ENCODE peak calls at places on chromosomes 2 and 18, in eight cellular contexts. R, C, N, E, T, L, G and J are unnamed samples.

GRCh38 chr2:102735431-102736130 is 26.2 kb upstream of the TMEM182 start:
- DNase-seq in R (no peak), C (peak; percentile 21), N (no peak), E (no peak), T (no peak), L (no peak), G (no peak), J (peak; percentile 55)

GRCh38 chr2:152354909-152355308 is 19.9 kb downstream of the FMNL2 start:
- DNase-seq in R (no peak), C (no peak), N (no peak), E (no peak), T (no peak), L (no peak), G (no peak), J (no peak)

GRCh38 chr2:148955798-148956197 is 80.8 kb downstream of the KIF5C start:
- DNase-seq in R (no peak), C (no peak), N (no peak), E (no peak), T (no peak), L (no peak), G (no peak), J (no peak)

GRCh38 chr2:160680294-160680693 is 186.7 kb upstream of the RBMS1 start:
- DNase-seq in R (no peak), C (no peak), N (no peak), E (no peak), T (no peak), L (no peak), G (no peak), J (no peak)

GRCh38 chr18:49612515-49613033 is 50.7 kb downstream of the LIPG start:
- DNase-seq in R (no peak), C (no peak), N (no peak), E (no peak), T (no peak), L (no peak), G (peak; percentile 42), J (no peak)

GRCh38 chr2:235573331-235574221 is 79.7 kb downstream of the AGAP1 start:
- DNase-seq in R (no peak), C (peak; percentile 10), N (no peak), E (no peak), T (peak; percentile 26), L (no peak), G (no peak), J (no peak)

GRCh38 chr2:30358822-30359221 is 88.2 kb upstream of the LCLAT1 start:
- DNase-seq in R (no peak), C (peak; percentile 56), N (peak; percentile 98), E (no peak), T (no peak), L (no peak), G (no peak), J (peak; percentile 9)

GRCh38 chr2:62181836-62182235 is 14.1 kb upstream of the B3GNT2 start:
- DNase-seq in R (no peak), C (no peak), N (no peak), E (peak; percentile 7), T (no peak), L (no peak), G (no peak), J (no peak)

GRCh38 chr2:3356799-3357198 is 20.8 kb downstream of the EIPR1 start:
- DNase-seq in R (no peak), C (no peak), N (no peak), E (no peak), T (no peak), L (no peak), G (no peak), J (no peak)

GRCh38 chr2:111216811-111217652 is 96.3 kb downstream of the BCL2L11 start:
- DNase-seq in R (no peak), C (no peak), N (no peak), E (no peak), T (no peak), L (no peak), G (no peak), J (no peak)

GRCh38 chr2:70946832-70947442 is 11.2 kb downstream of the ATP6V1B1 start:
- DNase-seq in R (no peak), C (peak; percentile 70), N (peak; percentile 71), E (no peak), T (peak; percentile 77), L (no peak), G (peak; percentile 65), J (peak; percentile 73)

GRCh38 chr2:12265646-12266045 is 451.1 kb upstream of the TRIB2 start:
- DNase-seq in R (no peak), C (no peak), N (no peak), E (no peak), T (no peak), L (no peak), G (no peak), J (no peak)

GRCh38 chr2:217142649-217143266 is 282.9 kb upstream of the TNP1 start:
- DNase-seq in R (no peak), C (peak; percentile 69), N (peak; percentile 13), E (no peak), T (no peak), L (no peak), G (peak; percentile 40), J (no peak)

GRCh38 chr18:50573679-50574078 is 13.8 kb downstream of the MAPK4 start:
- DNase-seq in R (no peak), C (no peak), N (no peak), E (no peak), T (no peak), L (no peak), G (no peak), J (no peak)

GRCh38 chr2:73925853-73926492 is 707 bp upstream of the DGUOK start:
- DNase-seq in R (no peak), C (no peak), N (no peak), E (no peak), T (no peak), L (no peak), G (no peak), J (no peak)

GRCh38 chr2:83594261-83594660 is 864.8 kb downstream of the SUCLG1 start:
- DNase-seq in R (no peak), C (no peak), N (no peak), E (no peak), T (no peak), L (no peak), G (no peak), J (no peak)

GRCh38 chr2:59032469-59032868 is 791.3 kb upstream of the FANCL start:
- DNase-seq in R (no peak), C (no peak), N (peak; percentile 87), E (no peak), T (no peak), L (no peak), G (no peak), J (no peak)

GRCh38 chr2:174764281-174765063 is at the start of gene CHRNA1:
- DNase-seq in R (no peak), C (no peak), N (peak; percentile 82), E (no peak), T (no peak), L (no peak), G (no peak), J (no peak)

GRCh38 chr2:46258937-46259781 is 38.0 kb upstream of the EPAS1 start:
- DNase-seq in R (no peak), C (no peak), N (no peak), E (no peak), T (no peak), L (no peak), G (no peak), J (no peak)

GRCh38 chr18:74921057-74921820 is 287.7 kb downstream of the PTGR3 start:
- DNase-seq in R (no peak), C (no peak), N (no peak), E (no peak), T (no peak), L (no peak), G (peak; percentile 62), J (no peak)

GRCh38 chr2:36404312-36404711 is 48.7 kb downstream of the CRIM1 start:
- DNase-seq in R (no peak), C (no peak), N (no peak), E (no peak), T (no peak), L (no peak), G (no peak), J (no peak)

GRCh38 chr2:45283764-45284620 is 274.7 kb upstream of the SIX2 start:
- DNase-seq in R (no peak), C (no peak), N (no peak), E (no peak), T (no peak), L (no peak), G (no peak), J (no peak)